ENCODE peak calls at places on chromosomes 6 and 20, in five cellular contexts. L is ovary, Z is AG10803, E is BE2C, G is right atrium auricular region. Y is an unnamed sample.

GRCh38 chr6:16684195-16684689 is 77.0 kb downstream of the ATXN1 start:
- DNase-seq in L (no peak), Z (no peak), E (no peak), G (no peak), Y (no peak)

GRCh38 chr6:122838060-122838780 is 49.2 kb downstream of the SMPDL3A start:
- DNase-seq in L (no peak), Z (peak), E (no peak), G (no peak), Y (peak)

GRCh38 chr20:1965520-1966278 is 28.2 kb downstream of the PDYN start:
- DNase-seq in L (peak), Z (peak), E (peak), G (peak), Y (peak)

GRCh38 chr6:105669232-105669631 is 266.4 kb upstream of the PREP start:
- DNase-seq in L (no peak), Z (no peak), E (no peak), G (no peak), Y (no peak)

GRCh38 chr6:132063738-132064137 is 112.6 kb upstream of the CCN2 start:
- DNase-seq in L (no peak), Z (peak), E (no peak), G (peak), Y (peak)

GRCh38 chr6:67812125-67812524 is 823.0 kb upstream of the ADGRB3 start:
- DNase-seq in L (no peak), Z (no peak), E (no peak), G (no peak), Y (no peak)

GRCh38 chr6:142850653-142851434 is 94.1 kb downstream of the HIVEP2 start:
- DNase-seq in L (no peak), Z (peak), E (no peak), G (no peak), Y (no peak)

GRCh38 chr6:94570576-94570975 is 1006.8 kb upstream of the MANEA start:
- DNase-seq in L (no peak), Z (no peak), E (no peak), G (no peak), Y (no peak)

GRCh38 chr6:312704-313485 is 20.6 kb downstream of the DUSP22 start:
- DNase-seq in L (no peak), Z (no peak), E (no peak), G (no peak), Y (no peak)

GRCh38 chr6:135576055-135576454 is 78.5 kb upstream of the AHI1 start:
- DNase-seq in L (no peak), Z (peak), E (no peak), G (no peak), Y (peak)

GRCh38 chr20:45781391-45781931 is 10.2 kb downstream of the WFDC3 start:
- DNase-seq in L (peak), Z (peak), E (no peak), G (no peak), Y (peak)

GRCh38 chr6:141464490-141464889 is 668.2 kb upstream of the GJE1 start:
- DNase-seq in L (no peak), Z (peak), E (no peak), G (no peak), Y (peak)

GRCh38 chr20:58829531-58829941 is 21.2 kb downstream of the GNAS-AS1 start:
- DNase-seq in L (no peak), Z (peak), E (no peak), G (no peak), Y (no peak)

GRCh38 chr6:135170849-135171248 is 10.3 kb upstream of the MYB start:
- DNase-seq in L (no peak), Z (no peak), E (no peak), G (no peak), Y (no peak)

GRCh38 chr6:81640891-81641290 is 111.6 kb downstream of the TENT5A start:
- DNase-seq in L (no peak), Z (no peak), E (no peak), G (no peak), Y (no peak)

DNA sequence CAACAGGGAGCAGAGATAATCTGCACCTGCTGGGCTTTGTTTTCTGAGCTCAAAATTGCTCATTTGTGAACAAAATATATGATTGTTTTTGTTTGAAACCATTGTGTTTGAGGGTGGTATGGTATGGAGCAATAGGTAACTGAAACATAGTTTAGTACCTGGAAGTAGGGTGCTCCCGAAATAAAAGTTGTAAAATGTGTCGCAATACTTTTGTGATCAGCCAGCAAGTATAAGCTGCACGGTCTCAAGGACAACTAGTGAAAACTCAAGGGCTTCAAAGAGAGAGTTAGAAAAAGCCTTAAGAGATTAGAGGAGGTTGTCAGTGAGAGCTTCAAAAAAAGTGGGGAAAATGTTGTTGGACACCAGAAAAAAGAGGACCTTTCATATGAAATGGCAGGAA is 579.8 kb upstream of the POU3F2 start:
- DNase-seq in L (no peak), Z (no peak), E (no peak), G (no peak), Y (no peak)
- H3K4me3 ChIP-seq in L (no peak), Z (no peak), E (no peak), G (no peak), Y (no peak)

GRCh38 chr6:163415176-163415619 is 680 bp downstream of the QKI start:
- DNase-seq in L (peak), Z (no peak), E (peak), G (no peak), Y (no peak)

GRCh38 chr6:163417595-163417994 is 3.1 kb downstream of the QKI start:
- DNase-seq in L (no peak), Z (no peak), E (no peak), G (no peak), Y (no peak)

GRCh38 chr6:163416380-163416629 is 1.8 kb downstream of the QKI start:
- DNase-seq in L (no peak), Z (no peak), E (no peak), G (no peak), Y (no peak)

GRCh38 chr6:163415620-163416379 is 1.3 kb downstream of the QKI start:
- DNase-seq in L (peak), Z (peak), E (peak), G (no peak), Y (no peak)

GRCh38 chr6:163416640-163417253 is 2.2 kb downstream of the QKI start:
- DNase-seq in L (no peak), Z (peak), E (peak), G (no peak), Y (peak)
- TF ChIP-seq CTCF in L (peak), Z (peak), E (peak), G (peak), Y (peak)

DNA sequence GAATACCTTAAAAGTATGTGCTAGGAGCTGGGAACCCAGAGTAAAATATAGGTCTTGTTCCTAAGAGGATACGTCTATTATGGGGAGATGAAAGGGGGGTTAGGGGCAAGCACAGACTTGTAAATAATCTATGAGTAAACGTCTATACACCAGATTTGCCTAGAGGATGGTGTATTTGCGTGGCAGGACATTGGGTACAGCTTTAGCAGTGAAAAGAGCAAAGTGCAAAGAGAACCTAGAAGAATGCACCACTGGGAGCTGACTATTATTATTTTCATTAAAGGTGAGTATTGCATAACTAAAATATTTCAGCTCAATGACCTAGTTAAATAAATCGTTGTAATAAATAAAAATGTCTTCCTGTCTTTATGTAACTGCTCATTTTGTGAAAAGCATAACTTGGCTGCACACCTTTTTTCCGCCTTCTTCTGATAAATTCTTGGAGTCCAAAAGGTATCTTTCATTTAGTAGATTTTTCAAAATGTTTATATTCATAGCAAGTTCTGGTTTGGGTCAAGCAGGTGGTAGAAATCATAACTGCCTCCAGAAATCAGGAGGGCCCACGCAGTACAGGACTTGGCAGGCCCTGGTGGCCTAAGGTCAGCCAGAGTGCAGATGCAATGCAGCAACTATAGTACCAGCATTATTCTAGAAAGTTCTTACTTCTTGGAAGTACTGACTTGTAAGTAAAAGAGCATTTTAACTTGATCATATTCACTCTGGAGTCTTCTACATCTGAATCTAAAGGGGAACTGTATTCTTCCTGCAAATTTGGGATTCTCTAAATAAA is 357.2 kb downstream of the PLCB1 start:
- DNase-seq in L (peak), Z (no peak), E (no peak), G (no peak), Y (no peak)
- H3K4me3 ChIP-seq in L (no peak), Z (no peak), E (no peak), G (no peak), Y (no peak)

DNA sequence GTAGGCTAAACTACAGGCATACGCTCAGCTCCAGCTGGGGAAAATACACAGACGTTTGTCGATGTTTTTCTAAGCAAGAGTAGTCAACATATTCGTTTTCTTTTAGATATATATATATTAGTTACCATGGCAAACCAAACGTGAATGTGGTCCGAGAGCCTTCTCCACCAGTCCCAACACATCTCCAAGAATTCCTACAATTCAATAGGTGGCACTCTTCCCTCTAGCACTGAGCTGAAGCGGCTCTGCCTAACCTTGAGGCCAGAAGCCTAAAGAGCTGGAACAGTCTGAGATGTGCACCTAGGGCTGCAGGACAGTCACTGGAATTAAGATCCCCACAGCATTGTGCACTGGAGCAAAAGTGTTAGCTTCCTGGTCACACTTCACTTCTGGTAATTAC is 70.3 kb upstream of the BEND3 start:
- DNase-seq in L (peak), Z (no peak), E (peak), G (no peak), Y (no peak)
- TF ChIP-seq CTCF in L (no peak), Z (no peak), E (peak), G (no peak), Y (no peak)

GRCh38 chr20:32578840-32579239 is 6.3 kb downstream of the NOL4L start:
- DNase-seq in L (no peak), Z (no peak), E (no peak), G (no peak), Y (no peak)
- H3K4me3 ChIP-seq in L (no peak), Z (no peak), E (no peak), G (no peak), Y (no peak)

GRCh38 chr6:70900061-70900460 is 56.8 kb downstream of the B3GAT2 start:
- DNase-seq in L (no peak), Z (no peak), E (no peak), G (no peak), Y (no peak)

GRCh38 chr6:70905676-70906075 is 51.2 kb downstream of the B3GAT2 start:
- DNase-seq in L (no peak), Z (no peak), E (no peak), G (no peak), Y (no peak)

GRCh38 chr6:70903665-70904452 is 53.0 kb downstream of the B3GAT2 start:
- DNase-seq in L (no peak), Z (no peak), E (no peak), G (no peak), Y (no peak)

DNA sequence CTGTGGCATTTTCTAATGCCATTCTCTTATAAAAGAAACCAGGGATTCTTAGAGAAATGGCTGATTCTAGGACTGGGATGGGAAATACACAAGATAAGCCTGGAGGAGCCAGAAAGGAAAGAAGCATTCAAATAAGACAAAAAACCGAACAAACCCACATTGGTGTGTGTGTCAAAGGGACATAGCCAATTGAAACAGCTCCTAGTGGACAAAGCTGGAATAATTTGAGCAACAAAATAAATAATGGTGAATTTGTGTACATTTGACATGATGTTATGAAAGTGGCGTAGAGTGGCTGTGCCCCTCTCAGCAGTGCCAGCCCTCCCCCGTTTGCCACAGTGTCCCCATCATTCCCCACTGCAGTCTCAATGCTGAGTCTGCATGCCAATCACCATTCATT is 55.5 kb downstream of the B3GAT2 start:
- DNase-seq in L (no peak), Z (no peak), E (no peak), G (no peak), Y (no peak)
- TF ChIP-seq CTCF in L (no peak), Z (peak), E (peak), G (no peak), Y (peak)

GRCh38 chr6:114144887-114145851 is 174.2 kb upstream of the HDAC2 start:
- DNase-seq in L (no peak), Z (no peak), E (no peak), G (no peak), Y (no peak)

GRCh38 chr6:114135348-114136002 is 164.5 kb upstream of the HDAC2 start:
- DNase-seq in L (no peak), Z (no peak), E (no peak), G (no peak), Y (no peak)

GRCh38 chr6:114138577-114139248 is 167.8 kb upstream of the HDAC2 start:
- DNase-seq in L (no peak), Z (no peak), E (no peak), G (no peak), Y (no peak)

GRCh38 chr6:114142256-114142655 is 171.3 kb upstream of the HDAC2 start:
- DNase-seq in L (no peak), Z (no peak), E (peak), G (no peak), Y (peak)

GRCh38 chr6:114140416-114140815 is 169.5 kb upstream of the HDAC2 start:
- DNase-seq in L (no peak), Z (no peak), E (no peak), G (no peak), Y (peak)
- H3K4me3 ChIP-seq in L (no peak), Z (no peak), E (no peak), G (no peak), Y (peak)

Y was measured in foreskin fibroblast.